ENCODE peak calls at places on chromosomes 5 and 9, in nine cellular contexts. Q, L, H, T, I, U, E, S and K are unnamed samples.

GRCh38 chr9:38127271-38127839 is 58.3 kb upstream of the SHB start:
- DNase-seq in Q (no peak), L (no peak), H (peak; percentile 61), T (no peak), I (no peak), U (no peak), E (no peak), S (no peak), K (no peak)

GRCh38 chr9:77939149-77939668 is 92.4 kb downstream of the GNAQ start:
- DNase-seq in Q (no peak), L (no peak), H (no peak), T (no peak), I (no peak), U (no peak), E (peak; percentile 56), S (no peak), K (no peak)

GRCh38 chr5:113214026-113214425 is 220.8 kb downstream of the TSSK1B start:
- DNase-seq in Q (no peak), L (no peak), H (no peak), T (no peak), I (no peak), U (no peak), E (peak; percentile 48), S (no peak), K (no peak)

GRCh38 chr5:129358069-129358468 is 102.0 kb upstream of the ADAMTS19 start:
- DNase-seq in Q (no peak), L (no peak), H (no peak), T (no peak), I (no peak), U (no peak), E (no peak), S (no peak), K (no peak)

GRCh38 chr9:116741106-116741740 is 54.1 kb downstream of the TRIM32 start:
- DNase-seq in Q (no peak), L (no peak), H (no peak), T (no peak), I (no peak), U (no peak), E (no peak), S (no peak), K (no peak)

GRCh38 chr9:10232352-10232930 is 380.4 kb downstream of the PTPRD start:
- DNase-seq in Q (no peak), L (no peak), H (no peak), T (no peak), I (no peak), U (no peak), E (peak; percentile 0), S (no peak), K (no peak)

GRCh38 chr5:109455598-109456096 is 45.9 kb upstream of the PJA2 start:
- DNase-seq in Q (no peak), L (no peak), H (peak; percentile 97), T (no peak), I (peak; percentile 64), U (no peak), E (peak; percentile 100), S (peak; percentile 39), K (no peak)

GRCh38 chr5:133746834-133747233 is 134.5 kb upstream of the FSTL4 start:
- DNase-seq in Q (no peak), L (no peak), H (peak; percentile 23), T (no peak), I (no peak), U (peak; percentile 4), E (no peak), S (no peak), K (peak; percentile 28)

GRCh38 chr5:169740435-169740834 is 103.4 kb downstream of the DOCK2 start:
- DNase-seq in Q (no peak), L (no peak), H (no peak), T (no peak), I (no peak), U (no peak), E (no peak), S (no peak), K (no peak)

GRCh38 chr9:132077881-132078280 is 1.8 kb downstream of the MED27 start:
- DNase-seq in Q (no peak), L (no peak), H (no peak), T (no peak), I (no peak), U (no peak), E (no peak), S (no peak), K (no peak)

GRCh38 chr9:121604242-121604641 is 47.2 kb upstream of the DAB2IP start:
- DNase-seq in Q (no peak), L (no peak), H (peak; percentile 37), T (no peak), I (peak; percentile 37), U (no peak), E (peak; percentile 15), S (peak; percentile 63), K (peak; percentile 2)

GRCh38 chr5:172770675-172771438 is at the start of gene DUSP1:
- DNase-seq in Q (peak; percentile 97), L (peak; percentile 98), H (peak; percentile 98), T (peak; percentile 100), I (peak; percentile 87), U (peak; percentile 97), E (peak; percentile 89), S (peak; percentile 100), K (peak; percentile 94)

GRCh38 chr5:72618699-72619098 is 111.5 kb upstream of the ZNF366 start:
- DNase-seq in Q (no peak), L (no peak), H (no peak), T (no peak), I (peak; percentile 35), U (no peak), E (no peak), S (no peak), K (no peak)

GRCh38 chr5:59768204-59769040 is 125.1 kb downstream of the PDE4D start:
- DNase-seq in Q (no peak), L (peak; percentile 76), H (peak; percentile 74), T (peak; percentile 67), I (peak; percentile 66), U (no peak), E (peak; percentile 87), S (peak; percentile 75), K (peak; percentile 2)

GRCh38 chr5:176818391-176819098 is 8.2 kb downstream of the UNC5A start:
- DNase-seq in Q (peak; percentile 40), L (no peak), H (no peak), T (no peak), I (peak; percentile 25), U (no peak), E (no peak), S (no peak), K (peak; percentile 20)

GRCh38 chr9:24090566-24090965 is 264.5 kb upstream of the ELAVL2 start:
- DNase-seq in Q (no peak), L (no peak), H (no peak), T (no peak), I (no peak), U (no peak), E (no peak), S (no peak), K (no peak)

GRCh38 chr5:11372191-11372590 is 532.1 kb downstream of the CTNND2 start:
- DNase-seq in Q (no peak), L (no peak), H (no peak), T (no peak), I (no peak), U (no peak), E (no peak), S (no peak), K (no peak)

GRCh38 chr5:149254506-149254905 is 17.2 kb upstream of the AFAP1L1 start:
- DNase-seq in Q (no peak), L (no peak), H (peak; percentile 33), T (no peak), I (no peak), U (no peak), E (no peak), S (no peak), K (no peak)

GRCh38 chr9:88216132-88216995 is 78.1 kb upstream of the SPATA31C2 start:
- DNase-seq in Q (no peak), L (no peak), H (no peak), T (no peak), I (no peak), U (no peak), E (no peak), S (peak; percentile 27), K (no peak)

GRCh38 chr5:119356384-119357188 is 767 bp downstream of the TNFAIP8 start:
- DNase-seq in Q (no peak), L (no peak), H (no peak), T (no peak), I (peak; percentile 67), U (no peak), E (no peak), S (no peak), K (no peak)

GRCh38 chr5:1793966-1794895 is 5.4 kb downstream of the MRPL36 start:
- DNase-seq in Q (no peak), L (no peak), H (peak; percentile 93), T (peak; percentile 38), I (no peak), U (no peak), E (peak; percentile 95), S (no peak), K (no peak)